ENCODE peak calls at places on chromosomes 11 and 22, in seven cellular contexts. N is cardiac fibroblast, Z is endothelial cell, B is WERI-Rb-1, Q is GM10248, K is left ventricle myocardium inferior, M is PC-9. I is an unnamed sample.

GRCh38 chr22:31874821-31875220 is 69.5 kb upstream of the YWHAH start:
- DNase-seq in N (no peak), Z (no peak), B (no peak), Q (no peak), K (no peak), M (no peak), I (no peak)

GRCh38 chr11:88280673-88281316 is 56.7 kb downstream of the CTSC start:
- DNase-seq in N (peak; percentile 33), Z (no peak), B (no peak), Q (no peak), K (no peak), M (no peak), I (no peak)

GRCh38 chr11:34492806-34493414 is 20.7 kb downstream of the ELF5 start:
- DNase-seq in N (peak; percentile 76), Z (peak; percentile 63), B (peak; percentile 68), Q (peak; percentile 63), K (no peak), M (peak; percentile 41), I (no peak)

GRCh38 chr11:36684840-36685800 is 87.1 kb upstream of the RAG2 start:
- DNase-seq in N (no peak), Z (no peak), B (no peak), Q (peak; percentile 13), K (no peak), M (no peak), I (no peak)

GRCh38 chr22:24590596-24591173 is 2.2 kb downstream of the LRRC75B start:
- DNase-seq in N (no peak), Z (no peak), B (no peak), Q (no peak), K (no peak), M (no peak), I (no peak)

GRCh38 chr11:130882138-130882551 is 34.1 kb downstream of the SNX19 start:
- DNase-seq in N (no peak), Z (no peak), B (no peak), Q (no peak), K (peak; percentile 47), M (no peak), I (no peak)

GRCh38 chr11:110295487-110296225 is 758 bp downstream of the RDX start:
- DNase-seq in N (peak; percentile 40), Z (peak; percentile 44), B (peak; percentile 44), Q (peak; percentile 75), K (peak; percentile 47), M (peak; percentile 41), I (peak; percentile 76)

GRCh38 chr11:134472188-134472455 is 60.1 kb upstream of the B3GAT1 start:
- DNase-seq in N (no peak), Z (no peak), B (no peak), Q (no peak), K (no peak), M (no peak), I (no peak)

GRCh38 chr11:120324932-120325810 is at the start of gene TLCD5:
- DNase-seq in N (peak; percentile 61), Z (peak; percentile 82), B (peak; percentile 90), Q (peak; percentile 75), K (peak; percentile 70), M (peak; percentile 44), I (peak; percentile 85)

GRCh38 chr22:45335021-45335818 is 25.5 kb downstream of the FAM118A start:
- DNase-seq in N (no peak), Z (peak; percentile 19), B (peak; percentile 19), Q (no peak), K (peak; percentile 85), M (no peak), I (no peak)

GRCh38 chr11:57405271-57405890 is 14.9 kb upstream of the PRG2 start:
- DNase-seq in N (no peak), Z (no peak), B (no peak), Q (no peak), K (no peak), M (peak; percentile 34), I (no peak)
- TF ChIP-seq CTCF in N (no peak), Z (no peak), B (no peak), Q (no peak), K (no peak), M (no peak), I (no peak)

GRCh38 chr11:22927793-22928192 is 67.5 kb upstream of the CCDC179 start:
- DNase-seq in N (no peak), Z (no peak), B (no peak), Q (no peak), K (no peak), M (no peak), I (no peak)

GRCh38 chr11:22923561-22923960 is 63.3 kb upstream of the CCDC179 start:
- DNase-seq in N (no peak), Z (no peak), B (no peak), Q (no peak), K (no peak), M (no peak), I (no peak)

GRCh38 chr11:22926341-22926740 is 66.1 kb upstream of the CCDC179 start:
- DNase-seq in N (no peak), Z (no peak), B (no peak), Q (no peak), K (no peak), M (no peak), I (no peak)

GRCh38 chr11:22930816-22931594 is 70.7 kb upstream of the CCDC179 start:
- DNase-seq in N (no peak), Z (no peak), B (no peak), Q (no peak), K (no peak), M (no peak), I (no peak)

GRCh38 chr11:22928207-22928917 is 68.1 kb upstream of the CCDC179 start:
- DNase-seq in N (peak; percentile 7), Z (no peak), B (no peak), Q (no peak), K (no peak), M (no peak), I (no peak)
- TF ChIP-seq CTCF in N (peak; percentile 18), Z (no peak), B (no peak), Q (no peak), K (no peak), M (no peak), I (no peak)

DNA sequence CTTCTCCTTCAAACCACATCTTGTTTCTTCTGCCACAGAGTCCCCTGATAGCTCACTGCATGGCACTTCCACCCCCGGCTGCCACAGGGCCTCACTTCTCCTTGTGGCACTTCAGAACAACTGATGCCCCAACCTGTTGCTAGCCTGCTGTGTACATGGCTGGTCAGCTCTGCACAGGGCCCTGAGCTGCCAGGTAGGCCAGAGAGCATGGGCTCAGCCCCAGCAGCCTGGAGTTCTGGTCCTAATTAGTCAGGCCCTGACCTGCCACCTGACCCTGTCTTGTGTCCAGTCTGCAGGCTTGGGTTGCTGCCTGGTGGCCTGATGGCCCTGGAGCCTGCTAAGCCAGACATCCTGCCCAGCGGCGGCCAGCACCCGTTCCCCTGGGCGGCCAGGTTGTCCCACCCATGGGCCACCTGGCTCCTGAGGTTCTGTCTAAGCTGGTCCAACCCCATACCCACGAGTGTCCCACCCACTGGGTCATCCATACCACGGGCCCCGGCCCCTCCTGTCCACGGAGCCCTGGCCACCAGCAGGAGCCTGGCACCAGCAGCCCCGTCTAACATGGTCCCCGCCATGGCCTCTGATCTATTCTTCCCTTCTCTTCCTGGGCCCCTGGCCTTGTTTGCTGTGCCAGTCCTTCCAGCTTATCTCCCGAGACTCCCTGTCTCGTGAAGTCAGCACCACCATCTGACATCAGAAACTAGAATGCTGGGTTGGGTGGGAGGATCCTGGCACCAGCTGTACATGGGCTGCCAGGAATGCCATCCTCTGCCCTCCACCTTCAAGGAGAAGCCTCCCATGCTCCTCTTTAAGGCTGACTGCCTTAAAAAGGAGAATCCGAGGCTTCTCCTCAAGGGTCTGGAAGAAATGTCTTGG is 3.1 kb upstream of the CERK start:
- DNase-seq in N (no peak), Z (no peak), B (no peak), Q (no peak), K (no peak), M (peak; percentile 65), I (no peak)
- TF ChIP-seq CTCF in N (no peak), Z (no peak), B (no peak), Q (no peak), K (no peak), M (no peak), I (no peak)

GRCh38 chr11:102831128-102831708 is 12.2 kb downstream of the MMP3 start:
- DNase-seq in N (peak; percentile 53), Z (peak; percentile 26), B (no peak), Q (peak; percentile 22), K (no peak), M (no peak), I (no peak)
- TF ChIP-seq CTCF in N (peak; percentile 47), Z (no peak), B (no peak), Q (peak; percentile 28), K (peak; percentile 37), M (no peak), I (peak; percentile 16)

GRCh38 chr11:78416285-78417174 is 1.1 kb downstream of the GAB2 start:
- DNase-seq in N (peak; percentile 91), Z (peak; percentile 81), B (peak; percentile 87), Q (peak; percentile 84), K (peak; percentile 85), M (peak; percentile 81), I (peak; percentile 82)

GRCh38 chr11:78419327-78419726 is 1.7 kb upstream of the GAB2 start:
- DNase-seq in N (peak; percentile 99), Z (no peak), B (no peak), Q (no peak), K (peak; percentile 29), M (peak; percentile 45), I (no peak)

GRCh38 chr11:78418584-78419211 is 1.1 kb upstream of the GAB2 start:
- DNase-seq in N (no peak), Z (no peak), B (no peak), Q (no peak), K (no peak), M (peak; percentile 15), I (no peak)

GRCh38 chr11:78417175-78417887 is at the start of gene GAB2:
- DNase-seq in N (no peak), Z (peak; percentile 20), B (peak; percentile 25), Q (no peak), K (no peak), M (no peak), I (no peak)

DNA sequence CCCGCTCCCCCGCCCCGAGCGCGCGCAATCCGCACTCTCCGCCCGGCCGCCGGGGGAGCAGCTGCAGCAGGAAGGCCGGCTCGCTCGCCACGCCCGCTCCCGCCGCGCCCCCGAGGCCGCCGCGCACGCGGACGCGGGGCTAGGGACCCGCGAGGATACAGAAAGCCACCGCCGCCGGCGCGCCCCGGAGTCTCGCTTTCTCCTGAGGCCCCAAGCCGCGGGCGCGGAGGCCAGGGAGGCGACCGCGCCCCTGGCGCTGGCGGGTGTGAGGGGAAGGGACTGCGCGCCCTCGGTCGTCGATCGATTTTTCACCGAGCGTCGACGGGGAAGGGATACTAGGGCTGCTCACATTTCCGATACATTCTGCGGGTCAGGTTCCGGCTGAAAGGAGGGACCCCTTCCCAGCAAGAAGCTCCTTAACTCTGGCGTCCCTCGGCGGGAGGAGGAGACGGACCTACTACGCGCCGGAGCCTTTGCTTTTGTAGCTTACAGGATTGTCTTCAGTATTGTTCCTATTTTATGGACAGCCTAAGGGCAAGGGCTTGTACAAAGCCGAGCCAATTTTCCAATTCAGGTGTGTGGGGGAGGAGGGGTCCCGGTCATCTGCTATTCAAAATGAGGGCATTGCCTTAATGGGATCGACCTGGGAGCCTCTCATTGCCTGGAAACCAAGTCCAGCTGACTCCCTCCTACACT is 416 bp upstream of the GAB2 start:
- DNase-seq in N (peak; percentile 70), Z (peak; percentile 92), B (peak; percentile 87), Q (peak; percentile 85), K (peak; percentile 87), M (peak; percentile 63), I (peak; percentile 89)
- TF ChIP-seq CTCF in N (no peak), Z (no peak), B (no peak), Q (peak; percentile 15), K (peak; percentile 52), M (peak; percentile 26), I (peak; percentile 50)